ENCODE peak calls at places on chromosomes 5 and 9, in five cellular contexts. One of them, this sample, is unnamed.

GRCh38 chr9:23379842-23380241 is 446.2 kb downstream of the ELAVL2 start:
- DNase-seq in GM19239: no peak
- DNase-seq in NAMALWA: no peak
- DNase-seq in CD8-positive, alpha-beta memory T cell: no peak
- DNase-seq in Caki2: no peak
- DNase-seq in this sample: no peak

GRCh38 chr9:111798786-111799185 is 4.0 kb upstream of the SHOC1 start:
- DNase-seq in NAMALWA: no peak
- DNase-seq in GM19239: no peak
- DNase-seq in Caki2: no peak
- DNase-seq in CD8-positive, alpha-beta memory T cell: no peak
- DNase-seq in this sample: peak; percentile 77

GRCh38 chr5:123879071-123879470 is 367.1 kb downstream of the CSNK1G3 start:
- DNase-seq in GM19239: no peak
- DNase-seq in Caki2: no peak
- DNase-seq in NAMALWA: no peak
- DNase-seq in CD8-positive, alpha-beta memory T cell: no peak
- DNase-seq in this sample: no peak

GRCh38 chr5:110899566-110900412 is 161.0 kb downstream of the SLC25A46 start:
- DNase-seq in GM19239: no peak
- DNase-seq in Caki2: peak; percentile 61
- DNase-seq in CD8-positive, alpha-beta memory T cell: no peak
- DNase-seq in NAMALWA: no peak
- DNase-seq in this sample: peak; percentile 49

GRCh38 chr9:126482361-126483044 is 131.2 kb upstream of the LMX1B start:
- DNase-seq in CD8-positive, alpha-beta memory T cell: no peak
- DNase-seq in Caki2: no peak
- DNase-seq in NAMALWA: no peak
- DNase-seq in GM19239: no peak
- DNase-seq in this sample: peak; percentile 67

GRCh38 chr5:64195981-64196380 is 30.3 kb downstream of the RNF180 start:
- DNase-seq in CD8-positive, alpha-beta memory T cell: no peak
- DNase-seq in GM19239: no peak
- DNase-seq in Caki2: no peak
- DNase-seq in NAMALWA: no peak
- DNase-seq in this sample: no peak

GRCh38 chr5:50553560-50553984 is 112.5 kb upstream of the EMB start:
- DNase-seq in NAMALWA: no peak
- DNase-seq in Caki2: no peak
- DNase-seq in CD8-positive, alpha-beta memory T cell: no peak
- DNase-seq in GM19239: no peak
- DNase-seq in this sample: peak; percentile 6

GRCh38 chr9:106596984-106597383 is 266.0 kb upstream of the ZNF462 start:
- DNase-seq in Caki2: no peak
- DNase-seq in NAMALWA: no peak
- DNase-seq in GM19239: no peak
- DNase-seq in CD8-positive, alpha-beta memory T cell: no peak
- DNase-seq in this sample: no peak

GRCh38 chr5:39476466-39477215 is 51.9 kb upstream of the DAB2 start:
- DNase-seq in GM19239: no peak
- DNase-seq in NAMALWA: no peak
- DNase-seq in CD8-positive, alpha-beta memory T cell: no peak
- DNase-seq in Caki2: no peak
- DNase-seq in this sample: peak; percentile 38

GRCh38 chr5:65769539-65769938 is 47.5 kb downstream of the NLN start:
- DNase-seq in GM19239: no peak
- DNase-seq in CD8-positive, alpha-beta memory T cell: no peak
- DNase-seq in Caki2: peak; percentile 15
- DNase-seq in NAMALWA: no peak
- DNase-seq in this sample: peak; percentile 31

GRCh38 chr9:114990901-114991300 is 60.5 kb upstream of the TNFSF8 start:
- DNase-seq in GM19239: no peak
- DNase-seq in Caki2: no peak
- DNase-seq in CD8-positive, alpha-beta memory T cell: no peak
- DNase-seq in NAMALWA: no peak
- DNase-seq in this sample: no peak

GRCh38 chr9:136728548-136729123 is 14.1 kb downstream of the LCN10 start:
- DNase-seq in GM19239: no peak
- DNase-seq in CD8-positive, alpha-beta memory T cell: no peak
- DNase-seq in NAMALWA: no peak
- DNase-seq in Caki2: peak; percentile 37
- DNase-seq in this sample: peak; percentile 60

GRCh38 chr9:109411818-109412352 is 86.2 kb downstream of the PTPN3 start:
- DNase-seq in NAMALWA: peak; percentile 66
- DNase-seq in GM19239: no peak
- DNase-seq in Caki2: no peak
- DNase-seq in CD8-positive, alpha-beta memory T cell: no peak
- DNase-seq in this sample: peak; percentile 15

GRCh38 chr9:38619556-38620447 is 594 bp downstream of the ANKRD18A start:
- DNase-seq in CD8-positive, alpha-beta memory T cell: no peak
- DNase-seq in GM19239: no peak
- DNase-seq in NAMALWA: no peak
- DNase-seq in Caki2: peak; percentile 42
- DNase-seq in this sample: no peak

GRCh38 chr5:97365918-97366317 is 182.9 kb upstream of the RIOK2 start:
- DNase-seq in CD8-positive, alpha-beta memory T cell: no peak
- DNase-seq in Caki2: no peak
- DNase-seq in GM19239: no peak
- DNase-seq in NAMALWA: no peak
- DNase-seq in this sample: no peak

GRCh38 chr9:130262771-130263170 is 2.8 kb upstream of the HMCN2 start:
- DNase-seq in NAMALWA: no peak
- DNase-seq in CD8-positive, alpha-beta memory T cell: no peak
- DNase-seq in GM19239: no peak
- DNase-seq in Caki2: no peak
- DNase-seq in this sample: no peak

This sample was measured in mesenchymal stem cell.